ENCODE peak calls at places on chromosome 6, in five cellular contexts. R, D, Q, M and W are unnamed samples.

GRCh38 chr6:164377348-164377747 is 932.1 kb downstream of the C6orf118 start:
- DNase-seq in R (no peak), D (no peak), Q (no peak), M (no peak), W (no peak)

GRCh38 chr6:38034269-38034914 is 214.9 kb downstream of the ZFAND3 start:
- DNase-seq in R (no peak), D (no peak), Q (peak), M (peak), W (peak)

GRCh38 chr6:7108196-7108963 is 619 bp downstream of the RREB1 start:
- DNase-seq in R (no peak), D (no peak), Q (peak), M (peak), W (no peak)

GRCh38 chr6:7538484-7538883 is 3.0 kb upstream of the DSP start:
- DNase-seq in R (no peak), D (no peak), Q (no peak), M (no peak), W (no peak)

GRCh38 chr6:158570681-158570962 is 10.7 kb downstream of the TMEM181 start:
- DNase-seq in R (no peak), D (no peak), Q (no peak), M (no peak), W (no peak)

GRCh38 chr6:107714104-107714503 is 110.0 kb downstream of the SCML4 start:
- DNase-seq in R (no peak), D (no peak), Q (no peak), M (no peak), W (no peak)

GRCh38 chr6:135996668-135997067 is 145.2 kb downstream of the PDE7B start:
- DNase-seq in R (no peak), D (no peak), Q (no peak), M (no peak), W (no peak)

GRCh38 chr6:158780963-158781691 is 38.0 kb downstream of the EZR start:
- DNase-seq in R (no peak), D (no peak), Q (no peak), M (no peak), W (no peak)

GRCh38 chr6:106149472-106150069 is 63.4 kb downstream of the PRDM1 start:
- DNase-seq in R (no peak), D (no peak), Q (no peak), M (no peak), W (no peak)

GRCh38 chr6:150764638-150765456 is 100.7 kb upstream of the MTHFD1L start:
- DNase-seq in R (no peak), D (no peak), Q (no peak), M (peak), W (no peak)

GRCh38 chr6:116405663-116406329 is 35.0 kb downstream of the DSE start:
- DNase-seq in R (no peak), D (no peak), Q (peak), M (no peak), W (no peak)

GRCh38 chr6:52517502-52518278 is 59.2 kb downstream of the TRAM2 start:
- DNase-seq in R (no peak), D (peak), Q (peak), M (no peak), W (no peak)

GRCh38 chr6:122984393-122984792 is 11.6 kb upstream of the CLVS2 start:
- DNase-seq in R (no peak), D (no peak), Q (no peak), M (no peak), W (no peak)

GRCh38 chr6:69914015-69914485 is 47.7 kb downstream of the COL19A1 start:
- DNase-seq in R (no peak), D (no peak), Q (peak), M (no peak), W (no peak)

GRCh38 chr6:106014930-106015329 is 71.2 kb upstream of the PRDM1 start:
- DNase-seq in R (no peak), D (no peak), Q (peak), M (no peak), W (no peak)

GRCh38 chr6:16969699-16970695 is 131.9 kb upstream of the STMND1 start:
- DNase-seq in R (no peak), D (no peak), Q (no peak), M (no peak), W (no peak)

GRCh38 chr6:147287869-147288271 is 83.7 kb downstream of the STXBP5 start:
- DNase-seq in R (no peak), D (no peak), Q (no peak), M (no peak), W (no peak)

GRCh38 chr6:98833101-98834059 is 994 bp upstream of the POU3F2 start:
- DNase-seq in R (no peak), D (no peak), Q (peak), M (no peak), W (peak)

GRCh38 chr6:69022991-69023390 is 387.9 kb downstream of the ADGRB3 start:
- DNase-seq in R (no peak), D (no peak), Q (no peak), M (no peak), W (no peak)

GRCh38 chr6:149614352-149614751 is 34.2 kb downstream of the KATNA1 start:
- DNase-seq in R (no peak), D (no peak), Q (no peak), M (no peak), W (no peak)

GRCh38 chr6:42226251-42227143 is 8.8 kb upstream of the MRPS10 start:
- DNase-seq in R (no peak), D (no peak), Q (no peak), M (no peak), W (no peak)

GRCh38 chr6:81881660-81882059 is 129.2 kb upstream of the TENT5A start:
- DNase-seq in R (no peak), D (no peak), Q (no peak), M (no peak), W (no peak)

GRCh38 chr6:11822346-11822745 is 43.7 kb upstream of the ADTRP start:
- DNase-seq in R (no peak), D (no peak), Q (no peak), M (no peak), W (peak)

GRCh38 chr6:62441182-62441581 is 155.2 kb upstream of the KHDRBS2 start:
- DNase-seq in R (no peak), D (no peak), Q (no peak), M (no peak), W (no peak)

GRCh38 chr6:11685411-11686093 is 93.1 kb downstream of the ADTRP start:
- DNase-seq in R (no peak), D (no peak), Q (no peak), M (no peak), W (no peak)

GRCh38 chr6:33583591-33584155 is 3.6 kb upstream of the BAK1 start:
- DNase-seq in R (no peak), D (no peak), Q (peak), M (no peak), W (no peak)